ENCODE peak calls at places on chromosomes 4 and X, in five cellular contexts. G is G401; B is CD4-positive, alpha-beta T cell; S is NCI-H774; C is iris pigment epithelial cell. H is an unnamed sample.
A peak's percentile ranks its signal among the peaks of the same experiment; 100 is the strongest.

GRCh38 chrX:103879339-103879738 is 47.3 kb upstream of the RAB9B start:
- DNase-seq in G (no peak), B (no peak), S (no peak), C (peak; percentile 15), H (no peak)

GRCh38 chrX:106894392-106894909 is 8.7 kb downstream of the RIPPLY1 start:
- DNase-seq in G (peak; percentile 55), B (peak; percentile 20), S (no peak), C (peak; percentile 77), H (peak; percentile 2)

GRCh38 chr4:14985161-14985560 is 17.1 kb upstream of the CPEB2 start:
- DNase-seq in G (no peak), B (no peak), S (no peak), C (peak; percentile 40), H (no peak)

GRCh38 chr4:187849556-187850245 is 145.9 kb upstream of the ZFP42 start:
- DNase-seq in G (peak; percentile 39), B (no peak), S (no peak), C (no peak), H (no peak)

GRCh38 chr4:71110499-71110898 is 117.0 kb downstream of the DCK start:
- DNase-seq in G (no peak), B (no peak), S (peak; percentile 31), C (no peak), H (no peak)

GRCh38 chrX:135522132-135522530 is 1.7 kb downstream of the INTS6L start:
- DNase-seq in G (no peak), B (no peak), S (no peak), C (no peak), H (no peak)

GRCh38 chr4:161893566-161893965 is 270.2 kb downstream of the FSTL5 start:
- DNase-seq in G (no peak), B (no peak), S (no peak), C (no peak), H (no peak)

GRCh38 chr4:3458371-3458770 is 4.7 kb upstream of the DOK7 start:
- DNase-seq in G (no peak), B (no peak), S (no peak), C (no peak), H (no peak)

GRCh38 chr4:168716411-168717129 is 219.7 kb downstream of the PALLD start:
- DNase-seq in G (no peak), B (no peak), S (no peak), C (no peak), H (no peak)

GRCh38 chr4:145333786-145334185 is 147.9 kb upstream of the SMAD1 start:
- DNase-seq in G (no peak), B (no peak), S (no peak), C (no peak), H (no peak)

GRCh38 chr4:113823291-113823659 is 61.7 kb upstream of the CAMK2D start:
- DNase-seq in G (no peak), B (no peak), S (no peak), C (peak; percentile 73), H (no peak)

GRCh38 chr4:14375816-14376215 is 626.5 kb upstream of the CPEB2 start:
- DNase-seq in G (no peak), B (no peak), S (no peak), C (peak; percentile 70), H (no peak)

GRCh38 chrX:19040373-19040772 is 56.5 kb upstream of the PHKA2 start:
- DNase-seq in G (no peak), B (no peak), S (no peak), C (no peak), H (no peak)

GRCh38 chr4:92305878-92306520 is 2.2 kb downstream of the GRID2 start:
- DNase-seq in G (no peak), B (no peak), S (no peak), C (no peak), H (peak; percentile 63)

GRCh38 chr4:41028392-41029076 is 185.8 kb downstream of the APBB2 start:
- DNase-seq in G (no peak), B (no peak), S (no peak), C (peak; percentile 84), H (no peak)

GRCh38 chrX:129427267-129427666 is 96.0 kb downstream of the SMARCA1 start:
- DNase-seq in G (no peak), B (no peak), S (no peak), C (no peak), H (no peak)

GRCh38 chrX:131830400-131831184 is 192.5 kb upstream of the STK26 start:
- DNase-seq in G (peak; percentile 58), B (peak; percentile 8), S (no peak), C (peak; percentile 43), H (peak; percentile 81)

GRCh38 chr4:173538903-173539445 is 8.9 kb upstream of the HAND2 start:
- DNase-seq in G (peak; percentile 14), B (no peak), S (no peak), C (no peak), H (no peak)

GRCh38 chrX:37666516-37666915 is 19.1 kb upstream of the XK start:
- DNase-seq in G (no peak), B (no peak), S (no peak), C (no peak), H (no peak)

GRCh38 chr4:139798456-139798855 is 132.8 kb downstream of the MGST2 start:
- DNase-seq in G (peak; percentile 94), B (no peak), S (no peak), C (no peak), H (no peak)

GRCh38 chr4:72319596-72319995 is 249.4 kb downstream of the ADAMTS3 start:
- DNase-seq in G (peak; percentile 9), B (no peak), S (no peak), C (peak; percentile 40), H (no peak)

GRCh38 chrX:1178580-1179057 is 33.8 kb downstream of the CRLF2 start:
- DNase-seq in G (no peak), B (no peak), S (no peak), C (peak; percentile 15), H (no peak)

GRCh38 chrX:153909024-153909979 is 4.8 kb downstream of the AVPR2 start:
- DNase-seq in G (peak; percentile 78), B (no peak), S (no peak), C (no peak), H (no peak)

GRCh38 chrX:48927125-48927524 is 8.3 kb upstream of the PIM2 start:
- DNase-seq in G (no peak), B (no peak), S (no peak), C (no peak), H (no peak)

GRCh38 chrX:139078761-139079160 is 367.2 kb upstream of the FGF13 start:
- DNase-seq in G (no peak), B (no peak), S (no peak), C (no peak), H (no peak)

GRCh38 chr4:76235915-76236314 is 15.6 kb upstream of the FAM47E start:
- DNase-seq in G (no peak), B (no peak), S (peak; percentile 16), C (no peak), H (no peak)

GRCh38 chrX:23332101-23332887 is 2.4 kb upstream of the PTCHD1 start:
- DNase-seq in G (peak; percentile 50), B (no peak), S (no peak), C (no peak), H (no peak)

GRCh38 chrX:153624196-153625091 is 22.6 kb upstream of the DUSP9 start:
- DNase-seq in G (no peak), B (no peak), S (no peak), C (no peak), H (no peak)

GRCh38 chr4:55363618-55364420 is 17.8 kb downstream of the SRD5A3 start:
- DNase-seq in G (no peak), B (no peak), S (no peak), C (no peak), H (no peak)

GRCh38 chrX:96551320-96551872 is 133.2 kb upstream of the DIAPH2 start:
- DNase-seq in G (no peak), B (no peak), S (no peak), C (no peak), H (no peak)

GRCh38 chrX:46325312-46325877 is 219.8 kb downstream of the ZNF674 start:
- DNase-seq in G (no peak), B (peak; percentile 8), S (no peak), C (peak; percentile 63), H (no peak)

GRCh38 chrX:69113723-69114122 is 51.5 kb downstream of the PJA1 start:
- DNase-seq in G (no peak), B (no peak), S (no peak), C (no peak), H (no peak)

GRCh38 chr4:153241970-153242847 is 38.0 kb downstream of the TRIM2 start:
- DNase-seq in G (peak; percentile 74), B (no peak), S (no peak), C (peak; percentile 70), H (no peak)

GRCh38 chrX:132216806-132217202 is 2.4 kb downstream of the RAP2C start:
- DNase-seq in G (no peak), B (peak; percentile 1), S (no peak), C (peak; percentile 58), H (no peak)

GRCh38 chr4:94978904-94979303 is 221.1 kb downstream of the BMPR1B start:
- DNase-seq in G (no peak), B (no peak), S (no peak), C (peak; percentile 52), H (no peak)

H was measured in H1.